ENCODE peak calls at places on chromosomes 3 and 15, in seven cellular contexts. T, A, E, W, S, X and C are unnamed samples. For H3K27me3, the result is how much of the 10 kb centered on the place peaks cover.

GRCh38 chr3:66661628-66662027 is 160.8 kb upstream of the LRIG1 start:
- DNase-seq in T (no peak), A (no peak), E (no peak), W (no peak), S (no peak), X (no peak), C (no peak)

GRCh38 chr3:197730200-197730599 is 6.5 kb downstream of the RUBCN start:
- DNase-seq in T (no peak), A (no peak), E (no peak), W (peak), S (no peak), X (no peak), C (no peak)

GRCh38 chr15:78617131-78617915 is 3.5 kb downstream of the CHRNA3 start:
- DNase-seq in T (no peak), A (no peak), E (no peak), W (no peak), S (no peak), X (no peak), C (no peak)

GRCh38 chr15:59764775-59765174 is 75.7 kb upstream of the BNIP2 start:
- DNase-seq in T (no peak), A (no peak), E (no peak), W (no peak), S (no peak), X (no peak), C (no peak)

GRCh38 chr15:90221251-90221900 is 12.4 kb downstream of the CIB1 start:
- DNase-seq in T (peak), A (peak), E (peak), W (peak), S (peak), X (no peak), C (peak)

GRCh38 chr15:96053039-96054021 is 277.2 kb upstream of the NR2F2 start:
- DNase-seq in T (peak), A (peak), E (peak), W (peak), S (no peak), X (peak), C (no peak)

GRCh38 chr3:47008851-47009224 is 29.4 kb downstream of the NBEAL2 start:
- DNase-seq in T (no peak), A (no peak), E (no peak), W (no peak), S (no peak), X (no peak), C (no peak)

GRCh38 chr15:31815411-31816155 is 214.7 kb upstream of the CHRNA7 start:
- DNase-seq in T (no peak), A (no peak), E (no peak), W (no peak), S (no peak), X (no peak), C (no peak)

GRCh38 chr3:45647148-45647619 is 42.0 kb upstream of the SACM1L start:
- DNase-seq in T (no peak), A (peak), E (no peak), W (peak), S (peak), X (no peak), C (no peak)

GRCh38 chr3:23775254-23775909 is 30.4 kb upstream of the UBE2E1 start:
- DNase-seq in T (no peak), A (no peak), E (no peak), W (no peak), S (no peak), X (no peak), C (no peak)

GRCh38 chr3:31919528-31919927 is 61.5 kb downstream of the OSBPL10 start:
- DNase-seq in T (no peak), A (no peak), E (no peak), W (no peak), S (no peak), X (no peak), C (no peak)

GRCh38 chr3:104180906-104181305 is 1185.8 kb upstream of the ALCAM start:
- DNase-seq in T (no peak), A (no peak), E (no peak), W (no peak), S (no peak), X (no peak), C (no peak)

GRCh38 chr3:65020780-65021179 is 333.0 kb upstream of the ADAMTS9 start:
- DNase-seq in T (no peak), A (no peak), E (no peak), W (no peak), S (no peak), X (no peak), C (no peak)

GRCh38 chr3:126553284-126553811 is 5.4 kb downstream of the C3orf22 start:
- DNase-seq in T (no peak), A (no peak), E (peak), W (no peak), S (no peak), X (no peak), C (no peak)

GRCh38 chr15:70120954-70121655 is 23.4 kb upstream of the TLE3 start:
- DNase-seq in T (no peak), A (no peak), E (no peak), W (no peak), S (no peak), X (no peak), C (peak)

GRCh38 chr3:181725830-181726229 is 14.1 kb downstream of the SOX2 start:
- DNase-seq in T (no peak), A (no peak), E (no peak), W (no peak), S (no peak), X (no peak), C (no peak)
- H3K27me3 ChIP-seq in T (under half), A (under half), E (half or more), W (under half), S (half or more), X (under half), C (half or more)

GRCh38 chr3:76096036-76096435 is 310.7 kb upstream of the ZNF717 start:
- DNase-seq in T (no peak), A (no peak), E (no peak), W (peak), S (no peak), X (no peak), C (no peak)
- H3K4me3 ChIP-seq in T (no peak), A (no peak), E (no peak), W (no peak), S (no peak), X (no peak), C (no peak)

GRCh38 chr3:111227216-111227615 is 155.6 kb downstream of the NECTIN3 start:
- DNase-seq in T (no peak), A (no peak), E (no peak), W (peak), S (no peak), X (no peak), C (no peak)

DNA sequence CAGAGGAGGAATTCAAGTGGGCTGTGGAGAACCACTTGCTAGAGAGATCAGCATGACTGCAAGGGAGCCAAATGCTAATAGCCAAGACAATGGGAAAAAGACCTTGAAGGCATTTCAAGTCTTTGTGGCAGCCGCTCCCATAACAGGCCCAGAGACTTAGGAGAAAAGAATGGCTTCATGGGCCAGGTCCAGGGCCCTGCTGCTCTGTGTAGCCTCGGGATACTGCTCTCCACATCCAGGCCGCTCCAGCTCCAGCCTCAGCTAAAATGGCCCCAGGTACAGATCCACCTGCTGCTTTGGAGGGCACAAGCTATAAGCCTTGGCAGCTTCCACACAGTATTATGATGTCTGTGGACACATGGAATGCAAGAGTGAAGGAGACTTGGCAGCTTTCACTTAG is 157.7 kb downstream of the NECTIN3 start:
- DNase-seq in T (no peak), A (no peak), E (no peak), W (no peak), S (no peak), X (no peak), C (no peak)
- TF ChIP-seq CTCF in T (no peak), A (no peak), E (no peak), W (no peak), S (no peak), X (no peak), C (no peak)

GRCh38 chr15:81940467-81941451 is 105.1 kb downstream of the MEX3B start:
- DNase-seq in T (no peak), A (no peak), E (no peak), W (peak), S (no peak), X (no peak), C (no peak)

GRCh38 chr15:81941479-81941878 is 104.3 kb downstream of the MEX3B start:
- DNase-seq in T (no peak), A (no peak), E (no peak), W (no peak), S (no peak), X (no peak), C (no peak)

GRCh38 chr15:81939604-81940440 is 106.0 kb downstream of the MEX3B start:
- DNase-seq in T (no peak), A (no peak), E (no peak), W (peak), S (peak), X (no peak), C (peak)

GRCh38 chr15:81942157-81942556 is 103.7 kb downstream of the MEX3B start:
- DNase-seq in T (no peak), A (no peak), E (no peak), W (no peak), S (peak), X (no peak), C (no peak)

DNA sequence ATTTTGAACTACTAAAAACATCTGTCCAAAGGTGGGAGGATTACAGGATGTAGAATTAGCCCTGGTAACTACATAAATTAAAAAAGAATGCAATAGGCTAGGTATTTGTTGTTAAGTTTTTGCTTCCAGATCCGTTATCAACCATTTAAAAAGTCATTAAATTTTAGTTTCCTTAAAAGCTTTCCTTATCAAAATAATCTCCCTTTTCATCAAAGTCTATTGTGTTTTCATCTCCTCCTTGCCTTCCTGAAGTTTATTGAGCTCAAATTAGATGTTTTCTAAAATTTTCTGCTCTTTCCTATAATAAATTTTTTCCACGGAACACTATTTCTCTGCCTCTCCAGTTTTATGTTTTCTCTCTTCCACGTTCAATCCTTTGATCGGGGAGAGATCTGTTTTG is 108.6 kb downstream of the MEX3B start:
- DNase-seq in T (no peak), A (no peak), E (no peak), W (no peak), S (no peak), X (no peak), C (no peak)
- H3K27me3 ChIP-seq in T (under half), A (under half), E (under half), W (under half), S (under half), X (under half), C (under half)

GRCh38 chr3:153484842-153485241 is 322.8 kb downstream of the RAP2B start:
- DNase-seq in T (no peak), A (no peak), E (no peak), W (no peak), S (no peak), X (no peak), C (no peak)
- H3K4me3 ChIP-seq in T (no peak), A (no peak), E (no peak), W (no peak), S (no peak), X (no peak), C (no peak)

GRCh38 chr15:68578175-68578959 is 426 bp upstream of the CORO2B start:
- DNase-seq in T (peak), A (peak), E (peak), W (peak), S (peak), X (no peak), C (peak)
- TF ChIP-seq CTCF in T (peak), A (peak), E (no peak), W (peak), S (no peak), X (no peak), C (peak)

GRCh38 chr15:92393994-92394326 is 279 bp downstream of the ST8SIA2 start:
- DNase-seq in T (no peak), A (no peak), E (no peak), W (no peak), S (no peak), X (no peak), C (no peak)

GRCh38 chr15:92394327-92395175 is 870 bp downstream of the ST8SIA2 start:
- DNase-seq in T (no peak), A (no peak), E (no peak), W (no peak), S (no peak), X (no peak), C (peak)

GRCh38 chr15:92393287-92393993 is at the start of gene ST8SIA2:
- DNase-seq in T (no peak), A (no peak), E (no peak), W (peak), S (peak), X (no peak), C (peak)

GRCh38 chr15:92395557-92395956 is 1.9 kb downstream of the ST8SIA2 start:
- DNase-seq in T (no peak), A (no peak), E (no peak), W (no peak), S (no peak), X (no peak), C (no peak)

GRCh38 chr15:92395176-92395521 is 1.5 kb downstream of the ST8SIA2 start:
- DNase-seq in T (no peak), A (no peak), E (no peak), W (no peak), S (no peak), X (no peak), C (no peak)
- H3K27me3 ChIP-seq in T (under half), A (under half), E (half or more), W (under half), S (under half), X (under half), C (under half)

GRCh38 chr3:141392018-141392370 is 23.7 kb downstream of the ZBTB38 start:
- DNase-seq in T (no peak), A (no peak), E (no peak), W (no peak), S (no peak), X (no peak), C (no peak)
- H3K4me3 ChIP-seq in T (no peak), A (no peak), E (no peak), W (no peak), S (no peak), X (no peak), C (no peak)